ENCODE peak calls at places on chromosomes 13 and 19, in eight cellular contexts. I, W, O, P, N, E, Z and D are unnamed samples.

GRCh38 chr13:51249254-51249653 is 27.1 kb downstream of the FAM124A start:
- DNase-seq in W (no peak), E (no peak), Z (no peak), I (no peak), P (no peak), N (no peak), O (no peak), D (no peak)

GRCh38 chr19:29277107-29277506 is 64.2 kb upstream of the UQCRFS1 start:
- DNase-seq in Z (no peak), E (no peak), I (no peak), O (peak; percentile 87), P (no peak), W (no peak), N (no peak), D (no peak)

GRCh38 chr19:38303517-38304351 is at the start of gene C19orf33:
- DNase-seq in E (peak; percentile 91), Z (no peak), N (no peak), P (no peak), W (peak; percentile 32), I (no peak), O (peak; percentile 90), D (no peak)

GRCh38 chr19:31261651-31262331 is 87.4 kb downstream of the TSHZ3 start:
- DNase-seq in E (no peak), I (no peak), W (no peak), Z (no peak), O (peak; percentile 11), P (no peak), N (no peak), D (no peak)

GRCh38 chr13:91111476-91112190 is 235.9 kb upstream of the MIR17HG start:
- DNase-seq in O (no peak), N (no peak), I (no peak), E (no peak), Z (no peak), W (no peak), P (no peak), D (no peak)

GRCh38 chr13:49444517-49445395 is 682 bp downstream of the SETDB2 start:
- DNase-seq in P (no peak), O (peak; percentile 67), W (no peak), Z (no peak), E (no peak), I (peak; percentile 12), N (no peak), D (no peak)

GRCh38 chr19:49910179-49910578 is 13.5 kb upstream of the IL4I1 start:
- DNase-seq in O (no peak), I (no peak), Z (no peak), N (no peak), P (no peak), W (no peak), E (no peak), D (no peak)

GRCh38 chr13:41645313-41645712 is 188.0 kb downstream of the RGCC start:
- DNase-seq in N (peak; percentile 36), W (no peak), E (no peak), O (no peak), I (peak; percentile 47), Z (peak; percentile 44), P (no peak), D (no peak)

GRCh38 chr13:77079902-77080413 is 53.0 kb upstream of the FBXL3 start:
- DNase-seq in W (no peak), O (no peak), Z (no peak), P (no peak), E (no peak), I (no peak), N (no peak), D (no peak)

GRCh38 chr13:49459580-49459979 is 15.5 kb downstream of the SETDB2 start:
- DNase-seq in W (no peak), Z (no peak), O (no peak), I (no peak), N (no peak), P (no peak), E (no peak), D (no peak)

GRCh38 chr13:39037410-39037879 is 444 bp downstream of the PROSER1 start:
- DNase-seq in W (no peak), P (no peak), E (no peak), I (no peak), Z (no peak), N (no peak), O (no peak), D (no peak)

GRCh38 chr13:28530729-28531194 is 35.8 kb upstream of the FLT1 start:
- DNase-seq in P (no peak), Z (no peak), O (no peak), W (no peak), N (no peak), E (no peak), I (no peak), D (no peak)

GRCh38 chr13:108903613-108904012 is 274.2 kb downstream of the MYO16 start:
- DNase-seq in O (no peak), E (no peak), P (no peak), Z (no peak), I (no peak), N (no peak), W (no peak), D (no peak)

GRCh38 chr13:98688373-98688772 is 64.1 kb downstream of the SLC15A1 start:
- DNase-seq in W (no peak), Z (no peak), O (no peak), P (no peak), N (no peak), E (no peak), I (no peak), D (no peak)

GRCh38 chr13:51557875-51558604 is 26.2 kb upstream of the WDFY2 start:
- DNase-seq in E (no peak), P (no peak), I (no peak), N (no peak), W (no peak), Z (no peak), O (no peak), D (no peak)

GRCh38 chr19:10408511-10409291 is 5.4 kb upstream of the CDC37 start:
- DNase-seq in N (no peak), Z (no peak), I (no peak), O (no peak), W (no peak), P (no peak), E (peak; percentile 57), D (no peak)

GRCh38 chr13:93140912-93141311 is 85.7 kb upstream of the GPC6 start:
- DNase-seq in I (no peak), E (no peak), Z (no peak), N (no peak), W (no peak), O (no peak), P (no peak), D (no peak)

GRCh38 chr13:42041017-42041683 is 7.3 kb upstream of the DGKH start:
- DNase-seq in P (peak; percentile 80), I (peak; percentile 15), E (peak; percentile 83), Z (peak; percentile 50), W (peak; percentile 53), N (no peak), O (peak; percentile 81), D (no peak)

GRCh38 chr19:54461201-54462071 is 2.1 kb downstream of the LENG9 start:
- DNase-seq in N (no peak), P (no peak), E (no peak), I (no peak), O (peak; percentile 48), W (no peak), Z (peak; percentile 21), D (no peak)

GRCh38 chr13:110644892-110645521 is 29.7 kb downstream of the NAXD start:
- DNase-seq in P (peak; percentile 81), E (peak; percentile 69), W (peak; percentile 65), N (no peak), Z (peak; percentile 60), I (peak; percentile 31), O (peak; percentile 95), D (no peak)
- TF ChIP-seq CTCF in P (peak; percentile 48), E (peak; percentile 21), W (peak; percentile 45), N (peak; percentile 44), Z (peak; percentile 45), I (peak; percentile 15), O (peak; percentile 80), D (no peak)

DNA sequence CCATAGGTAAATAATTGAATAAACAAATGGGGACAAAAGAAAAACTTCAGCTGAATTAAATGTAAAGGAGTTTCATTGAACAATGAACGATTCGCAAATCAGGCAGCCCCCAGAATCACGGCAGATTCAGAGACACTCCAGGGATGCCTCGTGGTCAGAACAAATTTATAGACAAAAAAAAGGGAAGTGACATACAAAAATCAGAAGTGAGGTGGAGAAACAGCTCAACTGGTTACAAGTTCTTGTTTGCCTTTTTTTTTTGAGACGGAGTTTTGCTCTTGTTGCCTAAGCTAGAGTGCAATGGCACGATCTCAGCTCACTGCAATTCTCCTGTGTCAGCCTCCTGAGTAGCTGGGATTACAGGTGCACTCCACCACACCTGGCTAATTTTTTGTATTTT is 5.7 kb downstream of the ZNF566 start:
- DNase-seq in E (no peak), Z (no peak), I (no peak), W (no peak), P (no peak), N (no peak), O (no peak), D (no peak)
- H3K9me3 ChIP-seq in E (peaks cover 39% of the 10 kb centered on the region), Z (peaks cover 29% of the 10 kb centered on the region), I (no peaks in the 10 kb centered on the region), W (no peaks in the 10 kb centered on the region), P (peaks cover 9% of the 10 kb centered on the region), N (no peaks in the 10 kb centered on the region), O (peaks cover 26% of the 10 kb centered on the region), D (peaks cover 7% of the 10 kb centered on the region)

DNA sequence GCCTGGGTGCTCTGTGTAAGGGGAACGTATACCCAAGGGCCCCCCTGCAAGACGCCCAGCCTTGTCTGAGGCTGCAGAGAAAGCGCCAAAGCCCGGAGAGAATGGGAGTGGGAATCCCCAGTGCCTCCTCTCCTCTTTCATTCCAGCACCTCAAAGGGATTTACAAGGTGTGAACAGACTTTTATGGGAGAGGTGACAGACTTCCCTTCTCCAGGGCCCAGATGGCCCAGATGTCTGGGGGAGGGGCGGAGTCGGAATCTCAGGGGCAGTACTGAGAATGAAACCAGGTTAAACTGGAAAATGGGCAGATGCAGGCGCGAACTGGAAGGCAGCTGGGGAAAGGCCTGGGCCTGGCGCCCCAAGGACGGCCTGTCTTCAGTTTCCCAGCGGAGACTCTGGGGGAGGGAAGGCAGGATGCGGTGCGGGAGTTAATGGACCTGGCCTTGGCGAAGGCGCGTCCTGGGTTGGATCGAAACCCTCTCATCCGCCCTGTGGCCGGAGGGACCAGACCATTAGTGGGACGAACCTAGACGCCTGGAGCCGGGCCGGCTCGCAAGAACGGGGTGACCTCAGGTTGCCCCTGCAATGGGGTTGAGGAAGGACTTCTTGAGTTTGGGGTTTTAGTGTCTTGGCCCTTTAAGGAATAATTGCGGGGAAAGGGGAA is 622 bp upstream of the TRIP10 start:
- DNase-seq in W (peak; percentile 60), N (no peak), P (peak; percentile 82), Z (peak; percentile 65), E (peak; percentile 85), O (peak; percentile 96), I (no peak), D (no peak)
- TF ChIP-seq CTCF in W (no peak), N (no peak), P (peak; percentile 7), Z (no peak), E (no peak), O (peak; percentile 6), I (no peak), D (no peak)

DNA sequence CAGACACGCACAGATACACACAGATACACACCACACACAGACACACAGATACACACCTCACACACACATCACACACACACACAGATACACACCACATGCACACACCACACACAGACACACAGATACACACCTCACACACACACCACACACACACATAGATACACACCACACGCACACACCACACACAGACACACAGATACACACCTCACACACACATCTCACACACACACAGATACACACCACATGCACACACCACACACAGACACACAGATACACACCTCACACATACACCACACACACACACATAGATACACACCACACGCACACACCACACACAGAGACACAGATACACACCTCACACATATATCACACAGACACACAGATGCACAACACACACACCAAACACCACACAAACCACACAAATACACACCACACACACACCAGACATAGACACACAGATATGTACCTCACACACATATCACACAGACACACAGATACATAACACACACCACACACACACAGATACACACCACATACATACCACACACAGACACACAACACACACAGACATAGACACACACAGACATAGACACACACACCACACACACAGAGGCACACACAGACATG is 24.2 kb upstream of the SLC7A10 start:
- DNase-seq in Z (no peak), N (no peak), E (no peak), W (no peak), I (no peak), P (no peak), O (no peak), D (no peak)
- H3K9me3 ChIP-seq in Z (no peaks in the 10 kb centered on the region), N (no peaks in the 10 kb centered on the region), E (peaks cover 9% of the 10 kb centered on the region), W (peaks cover 15% of the 10 kb centered on the region), I (no peaks in the 10 kb centered on the region), P (peaks cover 10% of the 10 kb centered on the region), O (peaks cover 8% of the 10 kb centered on the region), D (peaks cover 5% of the 10 kb centered on the region)